ENCODE peak calls at places on chromosomes 4 and X, in eight cellular contexts. T is astrocyte of the cerebellum, K is fibroblast of pulmonary artery, S is prostate gland, N is WERI-Rb-1, Z is GM12865, A is psoas muscle, H is thoracic aorta. D is an unnamed sample.

GRCh38 chr4:174119051-174119450 is 164.4 kb downstream of the FBXO8 start:
- DNase-seq in A (no peak), S (no peak), K (peak), H (peak), N (no peak), Z (no peak), T (peak), D (peak)

GRCh38 chr4:9875516-9875915 is 94.1 kb downstream of the DRD5 start:
- DNase-seq in T (no peak), A (no peak), Z (no peak), H (no peak), N (no peak), K (no peak), S (no peak), D (no peak)

GRCh38 chr4:33302298-33302697 is 2582.1 kb downstream of the PCDH7 start:
- DNase-seq in S (no peak), A (no peak), T (peak), N (no peak), Z (no peak), H (no peak), K (peak), D (no peak)

GRCh38 chr4:184451726-184452125 is 22.6 kb downstream of the IRF2 start:
- DNase-seq in N (no peak), Z (no peak), K (no peak), H (no peak), A (no peak), S (no peak), T (no peak), D (no peak)

GRCh38 chr4:103415801-103416200 is 217.7 kb upstream of the CENPE start:
- DNase-seq in S (no peak), N (no peak), Z (no peak), H (no peak), T (no peak), K (no peak), A (no peak), D (no peak)

GRCh38 chr4:110540606-110541440 is 64.9 kb downstream of the ENPEP start:
- DNase-seq in S (no peak), K (peak), Z (no peak), A (no peak), T (peak), H (no peak), N (no peak), D (no peak)

GRCh38 chrX:42269186-42269585 is 345.8 kb upstream of the CASK start:
- DNase-seq in T (no peak), A (no peak), N (no peak), H (no peak), S (no peak), K (peak), Z (no peak), D (no peak)

GRCh38 chr4:11496313-11496956 is 67.7 kb upstream of the HS3ST1 start:
- DNase-seq in Z (no peak), T (peak), A (no peak), S (no peak), N (no peak), H (no peak), K (peak), D (no peak)

GRCh38 chr4:1997712-1998111 is 11.1 kb downstream of the NELFA start:
- DNase-seq in N (no peak), K (no peak), Z (no peak), A (no peak), S (no peak), T (no peak), H (no peak), D (no peak)

GRCh38 chrX:150680974-150681373 is 12.2 kb upstream of the MTMR1 start:
- DNase-seq in Z (no peak), N (peak), H (no peak), S (no peak), K (peak), T (peak), A (no peak), D (no peak)

GRCh38 chr4:87884976-87885574 is 52.3 kb downstream of the MEPE start:
- DNase-seq in Z (no peak), S (no peak), T (no peak), H (no peak), K (no peak), N (no peak), A (no peak), D (no peak)

GRCh38 chrX:134743121-134743520 is 84.8 kb upstream of the PLAC1 start:
- DNase-seq in Z (no peak), K (peak), A (no peak), T (no peak), N (no peak), S (no peak), H (no peak), D (no peak)

GRCh38 chrX:10875995-10876394 is 235.1 kb upstream of the HCCS start:
- DNase-seq in A (no peak), T (no peak), Z (peak), S (no peak), H (no peak), K (no peak), N (no peak), D (no peak)

GRCh38 chr4:133464311-133464710 is 315.2 kb downstream of the PCDH10 start:
- DNase-seq in S (no peak), Z (no peak), H (no peak), N (no peak), T (no peak), K (peak), A (no peak), D (no peak)

GRCh38 chrX:149248073-149248625 is 257.0 kb downstream of the IDS start:
- DNase-seq in S (no peak), K (peak), T (no peak), H (no peak), Z (no peak), A (no peak), N (no peak), D (no peak)

GRCh38 chr4:109171098-109171497 is 131.4 kb downstream of the COL25A1 start:
- DNase-seq in A (no peak), T (no peak), Z (no peak), N (no peak), H (no peak), S (no peak), K (no peak), D (no peak)

GRCh38 chrX:126137899-126138298 is 28.2 kb downstream of the DCAF12L2 start:
- DNase-seq in N (no peak), S (no peak), Z (peak), K (no peak), H (no peak), T (no peak), A (no peak), D (no peak)

GRCh38 chrX:94256396-94256795 is 582.4 kb downstream of the FAM133A start:
- DNase-seq in A (no peak), N (no peak), S (no peak), H (no peak), K (no peak), T (no peak), Z (no peak), D (no peak)

GRCh38 chr4:179678093-179678804 is 2236.0 kb upstream of the AGA start:
- DNase-seq in H (no peak), A (no peak), S (no peak), Z (no peak), N (no peak), K (no peak), T (no peak), D (no peak)

GRCh38 chrX:84186603-84187358 is 1.2 kb downstream of the RPS6KA6 start:
- DNase-seq in H (no peak), S (peak), Z (no peak), K (no peak), N (no peak), A (no peak), T (no peak), D (no peak)
- H3K4me3 ChIP-seq in H (peak), S (peak), Z (no peak), K (peak), N (peak), A (peak), T (peak), D (peak)

DNA sequence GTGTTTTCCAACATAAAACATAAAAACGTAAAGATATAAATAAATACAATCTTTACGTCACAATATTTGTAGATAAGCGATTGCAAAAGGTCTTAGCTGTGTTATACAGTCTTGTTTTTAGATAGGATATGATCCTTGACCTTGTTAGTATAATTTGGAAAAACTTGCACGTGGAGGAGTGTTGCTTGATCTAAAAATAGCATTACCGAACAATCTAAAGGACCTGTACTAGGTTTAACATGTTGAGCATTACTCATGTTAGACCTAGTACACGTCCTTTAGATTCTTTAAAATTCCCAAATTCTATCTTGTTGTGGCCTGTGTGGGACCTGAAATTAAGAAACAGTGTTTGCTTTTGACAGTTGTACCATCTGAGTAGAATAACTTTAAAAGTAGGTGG is 1.7 kb downstream of the METAP1 start:
- DNase-seq in Z (no peak), K (no peak), T (no peak), A (no peak), H (no peak), S (no peak), N (no peak), D (no peak)
- H3K4me3 ChIP-seq in Z (no peak), K (peak), T (no peak), A (no peak), H (peak), S (peak), N (peak), D (no peak)

DNA sequence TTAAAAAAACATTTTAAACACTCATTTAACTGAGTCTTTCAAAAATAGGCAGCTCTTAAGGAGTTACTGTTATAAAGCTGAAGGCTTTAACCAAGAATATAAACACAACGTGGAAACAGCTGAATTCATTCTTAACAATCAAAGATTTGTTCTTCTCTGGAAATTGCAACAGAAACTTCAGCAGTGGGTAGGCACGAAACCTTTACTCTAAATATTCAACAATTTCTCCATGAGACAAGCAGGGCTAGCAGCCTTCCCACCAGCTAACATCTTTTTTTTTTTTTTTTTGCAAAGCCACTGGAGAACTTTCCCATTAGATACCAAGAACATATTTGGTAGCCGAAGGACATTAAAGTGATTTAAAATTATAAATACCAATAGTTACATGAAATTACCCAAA is 78.2 kb upstream of the PRSS48 start:
- DNase-seq in K (peak), N (no peak), H (no peak), A (no peak), T (no peak), Z (no peak), S (no peak), D (no peak)
- H3K4me3 ChIP-seq in K (no peak), N (no peak), H (no peak), A (no peak), T (no peak), Z (no peak), S (no peak), D (no peak)

GRCh38 chr4:69757464-69757863 is 3.0 kb downstream of the SULT1B1 start:
- DNase-seq in S (no peak), A (no peak), Z (no peak), K (no peak), H (no peak), N (no peak), T (no peak), D (no peak)
- H3K4me3 ChIP-seq in S (no peak), A (no peak), Z (no peak), K (no peak), H (no peak), N (no peak), T (no peak), D (no peak)

GRCh38 chrX:139929876-139930275 is 3.0 kb downstream of the ATP11C start:
- DNase-seq in A (no peak), N (no peak), Z (peak), H (no peak), S (no peak), T (no peak), K (no peak), D (no peak)
- H3K4me3 ChIP-seq in A (no peak), N (no peak), Z (peak), H (no peak), S (no peak), T (no peak), K (peak), D (no peak)